ENCODE peak calls at places on chromosomes 12 and 14, in six cellular contexts. F is heart left ventricle, A is lower lobe of right lung, U is tibial artery, Z is HCT116, D is mammary epithelial cell. I is an unnamed sample.
A peak's percentile ranks its signal among the peaks of the same experiment; 100 is the strongest.

GRCh38 chr14:71726639-71727085 is 205.6 kb upstream of the RGS6 start:
- DNase-seq in F (no peak), A (no peak), U (no peak), Z (no peak), D (no peak), I (no peak)

GRCh38 chr12:81500788-81501187 is 258.4 kb downstream of the PPFIA2 start:
- DNase-seq in F (no peak), A (no peak), U (no peak), Z (no peak), D (no peak), I (no peak)

GRCh38 chr14:97462081-97462480 is 664.9 kb downstream of the VRK1 start:
- DNase-seq in F (no peak), A (no peak), U (no peak), Z (no peak), D (no peak), I (no peak)

GRCh38 chr12:115402443-115403170 is 718.6 kb upstream of the TBX3 start:
- DNase-seq in F (no peak), A (no peak), U (no peak), Z (no peak), D (no peak), I (no peak)

GRCh38 chr12:94187351-94187750 is 39.0 kb downstream of the PLXNC1 start:
- DNase-seq in F (no peak), A (no peak), U (no peak), Z (no peak), D (no peak), I (no peak)

GRCh38 chr12:18653465-18653864 is 84.3 kb downstream of the PLCZ1 start:
- DNase-seq in F (no peak), A (no peak), U (no peak), Z (no peak), D (no peak), I (no peak)

GRCh38 chr14:51082394-51082793 is 12.5 kb downstream of the TRIM9 start:
- DNase-seq in F (no peak), A (no peak), U (no peak), Z (no peak), D (peak; percentile 26), I (no peak)

GRCh38 chr12:119176267-119177055 is 2.3 kb upstream of the HSPB8 start:
- DNase-seq in F (peak; percentile 89), A (peak; percentile 84), U (peak; percentile 98), Z (peak; percentile 64), D (peak; percentile 55), I (peak; percentile 98)

GRCh38 chr12:123251403-123252076 is 18.3 kb downstream of the MTRFR start:
- DNase-seq in F (peak; percentile 24), A (no peak), U (no peak), Z (no peak), D (no peak), I (no peak)

GRCh38 chr14:58298477-58298879 is at the start of gene ARID4A:
- DNase-seq in F (peak; percentile 86), A (peak; percentile 91), U (peak; percentile 97), Z (no peak), D (no peak), I (peak; percentile 96)

GRCh38 chr14:38198425-38198824 is 9.3 kb upstream of the SSTR1 start:
- DNase-seq in F (no peak), A (no peak), U (no peak), Z (no peak), D (no peak), I (no peak)

GRCh38 chr12:33455096-33455495 is 15.5 kb upstream of the SYT10 start:
- DNase-seq in F (no peak), A (no peak), U (no peak), Z (no peak), D (no peak), I (no peak)

GRCh38 chr12:5872745-5873144 is 72.3 kb downstream of the ANO2 start:
- DNase-seq in F (no peak), A (no peak), U (no peak), Z (peak; percentile 16), D (no peak), I (no peak)

GRCh38 chr12:93039062-93039461 is 110.0 kb upstream of the EEA1 start:
- DNase-seq in F (no peak), A (no peak), U (no peak), Z (no peak), D (peak; percentile 5), I (no peak)

GRCh38 chr14:103395245-103395644 is 10.0 kb downstream of the MARK3 start:
- DNase-seq in F (no peak), A (no peak), U (no peak), Z (no peak), D (no peak), I (no peak)

GRCh38 chr12:50986961-50987737 is 34.8 kb downstream of the HIGD1C start:
- DNase-seq in F (no peak), A (no peak), U (no peak), Z (peak; percentile 15), D (peak; percentile 32), I (no peak)

GRCh38 chr12:32662665-32663064 is 16.4 kb upstream of the DNM1L start:
- DNase-seq in F (no peak), A (no peak), U (no peak), Z (no peak), D (no peak), I (no peak)

GRCh38 chr14:72049462-72049861 is 117.2 kb downstream of the RGS6 start:
- DNase-seq in F (no peak), A (no peak), U (no peak), Z (peak; percentile 3), D (peak; percentile 19), I (no peak)

GRCh38 chr12:26143291-26143690 is 18.5 kb upstream of the BHLHE41 start:
- DNase-seq in F (no peak), A (no peak), U (no peak), Z (no peak), D (no peak), I (no peak)

GRCh38 chr12:46464863-46465262 is 92.3 kb upstream of the SLC38A2 start:
- DNase-seq in F (no peak), A (no peak), U (no peak), Z (no peak), D (no peak), I (no peak)

GRCh38 chr12:6375269-6376078 is at the start of gene SCNN1A:
- DNase-seq in F (no peak), A (peak; percentile 85), U (peak; percentile 65), Z (no peak), D (peak; percentile 77), I (no peak)

GRCh38 chr12:131608740-131609665 is 101.9 kb upstream of the SFSWAP start:
- DNase-seq in F (peak; percentile 84), A (peak; percentile 78), U (peak; percentile 76), Z (peak; percentile 43), D (peak; percentile 23), I (no peak)

GRCh38 chr12:73106296-73106695 is 834.1 kb downstream of the TRHDE start:
- DNase-seq in F (no peak), A (no peak), U (no peak), Z (no peak), D (peak; percentile 6), I (no peak)

GRCh38 chr12:132617822-132618682 is 524 bp upstream of the P2RX2 start:
- DNase-seq in F (no peak), A (no peak), U (no peak), Z (no peak), D (no peak), I (peak; percentile 41)

GRCh38 chr12:24954261-24954660 is 5.4 kb upstream of the BCAT1 start:
- DNase-seq in F (no peak), A (no peak), U (no peak), Z (no peak), D (no peak), I (no peak)

GRCh38 chr14:89241265-89241664 is 175.8 kb downstream of the FOXN3 start:
- DNase-seq in F (no peak), A (no peak), U (no peak), Z (no peak), D (no peak), I (peak; percentile 24)

GRCh38 chr14:65019944-65020566 is 33.4 kb downstream of the FNTB start:
- DNase-seq in F (no peak), A (no peak), U (no peak), Z (peak; percentile 53), D (peak; percentile 62), I (no peak)

GRCh38 chr14:43640718-43641267 is 866.3 kb downstream of the FSCB start:
- DNase-seq in F (no peak), A (no peak), U (no peak), Z (no peak), D (no peak), I (no peak)

GRCh38 chr14:88286309-88286708 is 36.8 kb downstream of the KCNK10 start:
- DNase-seq in F (no peak), A (no peak), U (no peak), Z (no peak), D (no peak), I (no peak)

GRCh38 chr14:101564819-101565698 is 3.8 kb downstream of the DIO3 start:
- DNase-seq in F (peak; percentile 60), A (peak; percentile 40), U (no peak), Z (no peak), D (no peak), I (no peak)
- H3K4me3 ChIP-seq in F (peak overlapping the region; percentile 51), A (peak overlapping the region; percentile 33), U (peak overlapping the region; percentile 11), Z (no peak overlapping the region), D (no peak overlapping the region), I (peak overlapping the region; percentile 31)

DNA sequence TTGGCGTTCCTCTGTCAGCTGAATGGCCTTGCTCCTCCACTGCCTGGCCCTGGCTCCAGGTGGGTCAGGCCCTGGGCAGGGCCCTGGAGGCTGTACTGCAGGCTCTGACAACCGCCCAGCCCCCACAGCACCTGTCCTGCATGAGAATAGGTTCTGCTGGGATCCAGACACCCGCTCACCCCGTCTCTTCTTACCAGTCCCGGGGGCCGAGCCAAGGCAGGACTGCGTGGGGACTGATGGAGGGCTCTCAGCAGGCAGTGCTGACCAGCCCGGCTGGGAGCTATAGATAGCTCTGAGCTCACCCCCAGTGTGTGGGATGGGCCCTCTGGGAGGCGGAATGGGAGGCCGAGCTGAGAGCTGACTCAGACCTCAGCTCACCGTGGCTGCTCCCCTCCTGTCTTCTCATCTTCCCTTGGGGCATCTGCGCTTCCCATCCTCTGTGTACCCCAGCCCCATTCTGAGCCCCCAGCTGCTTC is 39.6 kb downstream of the TEAD4 start:
- DNase-seq in F (peak; percentile 81), A (no peak), U (peak; percentile 88), Z (no peak), D (no peak), I (no peak)
- H3K4me3 ChIP-seq in F (no peak overlapping the region), A (no peak overlapping the region), U (no peak overlapping the region), Z (no peak overlapping the region), D (no peak overlapping the region), I (no peak overlapping the region)

DNA sequence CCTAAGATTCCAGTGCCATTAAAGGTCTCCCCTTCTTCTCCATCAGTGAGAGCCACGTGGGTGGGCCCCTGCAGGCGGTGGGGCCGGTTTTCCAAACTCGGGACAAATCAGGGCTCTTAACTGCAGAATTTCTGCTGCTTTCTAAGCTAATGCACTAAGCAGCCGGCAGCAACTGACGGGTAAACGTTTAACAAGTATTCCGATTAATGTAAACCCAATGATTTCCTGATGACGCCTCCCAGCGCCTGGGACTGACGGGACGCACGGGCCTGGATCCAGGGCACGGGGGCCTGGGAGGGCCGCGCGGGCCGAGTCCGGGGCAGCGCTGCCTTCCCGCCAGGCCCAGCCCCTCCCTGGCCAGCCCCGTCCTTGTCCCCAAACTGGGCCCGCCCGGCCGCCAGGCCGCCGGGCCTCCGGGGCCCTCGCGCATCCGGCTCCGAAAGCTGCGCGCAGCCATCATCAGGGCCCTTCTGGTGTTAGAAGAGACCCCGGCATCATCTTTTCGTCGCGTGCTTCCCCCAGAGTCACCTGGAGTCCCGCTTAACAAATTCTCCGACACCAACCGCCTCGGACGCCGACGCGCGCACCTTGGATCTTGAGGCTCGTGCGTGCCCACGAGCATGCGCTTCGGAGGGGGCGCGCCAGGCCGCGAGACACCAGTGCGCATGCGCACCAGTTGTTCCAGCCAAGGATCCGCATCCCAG is at the start of gene MLH3:
- DNase-seq in F (peak; percentile 93), A (peak; percentile 88), U (peak; percentile 89), Z (peak; percentile 65), D (peak; percentile 67), I (peak; percentile 81)
- H3K4me3 ChIP-seq in F (peak within 1 kb of the TSS; percentile 80), A (peak within 1 kb of the TSS; percentile 68), U (peak within 1 kb of the TSS; percentile 56), Z (peak within 1 kb of the TSS; percentile 59), D (peak within 1 kb of the TSS; percentile 53), I (peak within 1 kb of the TSS; percentile 76)

GRCh38 chr14:77270361-77271112 is 469 bp downstream of the NGB start:
- DNase-seq in F (no peak), A (no peak), U (no peak), Z (no peak), D (no peak), I (no peak)
- H3K4me3 ChIP-seq in F (no peak overlapping the region), A (no peak overlapping the region), U (no peak overlapping the region), Z (no peak overlapping the region), D (no peak overlapping the region), I (no peak overlapping the region)

I was measured in coronary artery.